ENCODE peak calls at places on chromosome 9, in ten cellular contexts. One of them, this sample, is unnamed.

GRCh38 chr9:89687848-89688247 is 83.0 kb downstream of the GADD45G start:
- DNase-seq in breast epithelium: no peak
- DNase-seq in A549: no peak
- DNase-seq in AG10803: no peak
- DNase-seq in right lobe of liver: no peak
- DNase-seq in Calu3: no peak
- DNase-seq in GM06990: no peak
- DNase-seq in GM20000: no peak
- DNase-seq in upper lobe of right lung: no peak
- DNase-seq in left ventricle myocardium inferior: no peak
- DNase-seq in this sample: no peak

GRCh38 chr9:12785251-12785880 is 10.5 kb downstream of the LURAP1L start:
- DNase-seq in Calu3: peak; percentile 48
- DNase-seq in breast epithelium: peak; percentile 73
- DNase-seq in right lobe of liver: no peak
- DNase-seq in upper lobe of right lung: peak; percentile 68
- DNase-seq in GM20000: no peak
- DNase-seq in GM06990: no peak
- DNase-seq in A549: no peak
- DNase-seq in left ventricle myocardium inferior: no peak
- DNase-seq in AG10803: no peak
- DNase-seq in this sample: no peak

GRCh38 chr9:116271991-116272390 is 118.4 kb downstream of the PAPPA start:
- DNase-seq in A549: no peak
- DNase-seq in breast epithelium: no peak
- DNase-seq in left ventricle myocardium inferior: no peak
- DNase-seq in GM20000: no peak
- DNase-seq in Calu3: peak; percentile 1
- DNase-seq in GM06990: no peak
- DNase-seq in upper lobe of right lung: no peak
- DNase-seq in right lobe of liver: no peak
- DNase-seq in AG10803: no peak
- DNase-seq in this sample: no peak

GRCh38 chr9:91045036-91045435 is 243.4 kb downstream of the SYK start:
- DNase-seq in breast epithelium: no peak
- DNase-seq in upper lobe of right lung: no peak
- DNase-seq in GM20000: no peak
- DNase-seq in AG10803: no peak
- DNase-seq in left ventricle myocardium inferior: no peak
- DNase-seq in right lobe of liver: no peak
- DNase-seq in Calu3: no peak
- DNase-seq in A549: no peak
- DNase-seq in GM06990: no peak
- DNase-seq in this sample: no peak

GRCh38 chr9:123943671-123944070 is 13.7 kb upstream of the DENND1A start:
- DNase-seq in A549: no peak
- DNase-seq in right lobe of liver: no peak
- DNase-seq in upper lobe of right lung: no peak
- DNase-seq in breast epithelium: no peak
- DNase-seq in GM20000: no peak
- DNase-seq in AG10803: no peak
- DNase-seq in Calu3: no peak
- DNase-seq in GM06990: no peak
- DNase-seq in left ventricle myocardium inferior: no peak
- DNase-seq in this sample: no peak

GRCh38 chr9:77475641-77476473 is 172.3 kb downstream of the GNA14 start:
- DNase-seq in AG10803: peak; percentile 82
- DNase-seq in Calu3: no peak
- DNase-seq in right lobe of liver: no peak
- DNase-seq in left ventricle myocardium inferior: no peak
- DNase-seq in GM06990: peak; percentile 30
- DNase-seq in A549: no peak
- DNase-seq in breast epithelium: no peak
- DNase-seq in upper lobe of right lung: no peak
- DNase-seq in GM20000: peak; percentile 61
- DNase-seq in this sample: no peak

GRCh38 chr9:129823934-129824601 is at the start of gene TOR1A:
- DNase-seq in GM20000: peak; percentile 96
- DNase-seq in right lobe of liver: peak; percentile 93
- DNase-seq in upper lobe of right lung: peak; percentile 97
- DNase-seq in A549: peak; percentile 88
- DNase-seq in breast epithelium: peak; percentile 91
- DNase-seq in GM06990: peak; percentile 91
- DNase-seq in Calu3: peak; percentile 86
- DNase-seq in AG10803: peak; percentile 95
- DNase-seq in left ventricle myocardium inferior: peak; percentile 96
- DNase-seq in this sample: no peak

GRCh38 chr9:87800456-87800855 is 74.5 kb downstream of the CTSL start:
- DNase-seq in breast epithelium: no peak
- DNase-seq in left ventricle myocardium inferior: no peak
- DNase-seq in Calu3: no peak
- DNase-seq in A549: no peak
- DNase-seq in GM06990: no peak
- DNase-seq in right lobe of liver: no peak
- DNase-seq in upper lobe of right lung: no peak
- DNase-seq in GM20000: no peak
- DNase-seq in AG10803: no peak
- DNase-seq in this sample: no peak

GRCh38 chr9:137097761-137098462 is 11.1 kb downstream of the MAN1B1 start:
- DNase-seq in GM20000: no peak
- DNase-seq in left ventricle myocardium inferior: no peak
- DNase-seq in GM06990: no peak
- DNase-seq in breast epithelium: no peak
- DNase-seq in right lobe of liver: no peak
- DNase-seq in AG10803: no peak
- DNase-seq in A549: no peak
- DNase-seq in upper lobe of right lung: peak; percentile 63
- DNase-seq in Calu3: no peak
- DNase-seq in this sample: no peak

GRCh38 chr9:74887041-74887980 is at the start of gene TRPM6:
- DNase-seq in upper lobe of right lung: peak; percentile 92
- DNase-seq in GM20000: no peak
- DNase-seq in GM06990: peak; percentile 10
- DNase-seq in AG10803: peak; percentile 79
- DNase-seq in A549: peak; percentile 35
- DNase-seq in left ventricle myocardium inferior: peak; percentile 86
- DNase-seq in Calu3: peak; percentile 54
- DNase-seq in breast epithelium: peak; percentile 72
- DNase-seq in right lobe of liver: peak; percentile 91
- DNase-seq in this sample: no peak

GRCh38 chr9:88936132-88936531 is 55.1 kb upstream of the S1PR3 start:
- DNase-seq in GM06990: no peak
- DNase-seq in upper lobe of right lung: no peak
- DNase-seq in A549: no peak
- DNase-seq in AG10803: no peak
- DNase-seq in Calu3: no peak
- DNase-seq in left ventricle myocardium inferior: no peak
- DNase-seq in GM20000: no peak
- DNase-seq in breast epithelium: no peak
- DNase-seq in right lobe of liver: no peak
- DNase-seq in this sample: no peak

GRCh38 chr9:121609845-121610637 is 41.4 kb upstream of the DAB2IP start:
- DNase-seq in GM20000: no peak
- DNase-seq in Calu3: no peak
- DNase-seq in breast epithelium: peak; percentile 74
- DNase-seq in upper lobe of right lung: no peak
- DNase-seq in A549: peak; percentile 80
- DNase-seq in GM06990: no peak
- DNase-seq in left ventricle myocardium inferior: no peak
- DNase-seq in AG10803: peak; percentile 45
- DNase-seq in right lobe of liver: peak; percentile 82
- DNase-seq in this sample: no peak

GRCh38 chr9:136047775-136048559 is 47.1 kb downstream of the NACC2 start:
- DNase-seq in upper lobe of right lung: peak; percentile 57
- DNase-seq in GM06990: no peak
- DNase-seq in GM20000: peak; percentile 22
- DNase-seq in breast epithelium: no peak
- DNase-seq in A549: no peak
- DNase-seq in AG10803: no peak
- DNase-seq in left ventricle myocardium inferior: no peak
- DNase-seq in Calu3: no peak
- DNase-seq in right lobe of liver: no peak
- DNase-seq in this sample: no peak

GRCh38 chr9:29208670-29209069 is 1635.4 kb upstream of the C9orf72 start:
- DNase-seq in breast epithelium: no peak
- DNase-seq in upper lobe of right lung: no peak
- DNase-seq in Calu3: no peak
- DNase-seq in AG10803: no peak
- DNase-seq in A549: no peak
- DNase-seq in left ventricle myocardium inferior: no peak
- DNase-seq in right lobe of liver: no peak
- DNase-seq in GM06990: no peak
- DNase-seq in GM20000: no peak
- DNase-seq in this sample: no peak
- TF ChIP-seq CTCF in breast epithelium: no peak
- TF ChIP-seq CTCF in upper lobe of right lung: no peak
- TF ChIP-seq CTCF in Calu3: no peak
- TF ChIP-seq CTCF in AG10803: no peak
- TF ChIP-seq CTCF in A549: no peak
- TF ChIP-seq CTCF in left ventricle myocardium inferior: no peak
- TF ChIP-seq CTCF in right lobe of liver: no peak
- TF ChIP-seq CTCF in GM06990: no peak
- TF ChIP-seq CTCF in GM20000: no peak
- TF ChIP-seq CTCF in this sample: no peak

GRCh38 chr9:119803679-119804078 is 434.4 kb upstream of the BRINP1 start:
- DNase-seq in Calu3: no peak
- DNase-seq in upper lobe of right lung: no peak
- DNase-seq in GM20000: no peak
- DNase-seq in AG10803: no peak
- DNase-seq in right lobe of liver: no peak
- DNase-seq in A549: no peak
- DNase-seq in breast epithelium: no peak
- DNase-seq in GM06990: no peak
- DNase-seq in left ventricle myocardium inferior: no peak
- DNase-seq in this sample: no peak
- TF ChIP-seq CTCF in Calu3: no peak
- TF ChIP-seq CTCF in upper lobe of right lung: no peak
- TF ChIP-seq CTCF in GM20000: no peak
- TF ChIP-seq CTCF in AG10803: no peak
- TF ChIP-seq CTCF in right lobe of liver: no peak
- TF ChIP-seq CTCF in A549: no peak
- TF ChIP-seq CTCF in breast epithelium: no peak
- TF ChIP-seq CTCF in GM06990: no peak
- TF ChIP-seq CTCF in left ventricle myocardium inferior: no peak
- TF ChIP-seq CTCF in this sample: no peak

DNA sequence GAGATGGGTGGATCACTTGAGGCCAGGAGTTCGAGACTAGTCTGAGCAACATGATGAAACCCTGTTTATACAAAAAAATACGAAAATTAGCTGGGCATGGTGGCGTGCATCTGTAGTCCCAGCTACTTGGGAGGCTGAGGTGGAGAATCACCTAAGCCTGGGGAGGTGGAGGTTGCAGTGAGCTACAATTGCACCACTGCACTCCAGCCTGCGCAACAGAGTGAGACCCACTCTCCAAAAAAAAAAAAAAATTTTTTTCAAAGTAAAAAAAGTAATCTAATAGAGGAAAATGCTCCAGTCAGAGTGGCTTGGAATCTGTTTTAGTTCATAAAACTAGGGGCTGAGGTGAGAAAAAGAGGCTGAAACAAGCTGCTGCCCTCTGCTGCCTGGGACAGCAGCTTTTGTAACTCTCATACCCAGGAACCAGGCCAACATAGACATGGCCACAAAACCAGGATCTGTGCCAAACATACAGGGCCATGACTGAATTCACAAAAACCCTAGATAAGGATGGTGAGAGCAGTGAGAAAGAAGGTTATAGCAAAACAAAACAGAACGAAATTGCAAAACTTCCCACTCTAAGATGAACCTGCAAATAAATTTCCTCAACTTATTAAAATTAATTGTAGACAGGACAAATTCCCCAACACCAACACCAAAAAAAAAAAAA is 13.1 kb upstream of the DCAF12 start:
- DNase-seq in Calu3: peak; percentile 28
- DNase-seq in A549: peak; percentile 36
- DNase-seq in upper lobe of right lung: no peak
- DNase-seq in right lobe of liver: peak; percentile 39
- DNase-seq in left ventricle myocardium inferior: peak; percentile 36
- DNase-seq in AG10803: peak; percentile 89
- DNase-seq in GM06990: no peak
- DNase-seq in GM20000: peak; percentile 27
- DNase-seq in breast epithelium: no peak
- DNase-seq in this sample: no peak
- TF ChIP-seq CTCF in Calu3: no peak
- TF ChIP-seq CTCF in A549: peak; percentile 40
- TF ChIP-seq CTCF in upper lobe of right lung: peak; percentile 24
- TF ChIP-seq CTCF in right lobe of liver: peak; percentile 56
- TF ChIP-seq CTCF in left ventricle myocardium inferior: peak; percentile 54
- TF ChIP-seq CTCF in AG10803: peak; percentile 49
- TF ChIP-seq CTCF in GM06990: peak; percentile 39
- TF ChIP-seq CTCF in GM20000: no peak
- TF ChIP-seq CTCF in breast epithelium: no peak
- TF ChIP-seq CTCF in this sample: peak; percentile 75

DNA sequence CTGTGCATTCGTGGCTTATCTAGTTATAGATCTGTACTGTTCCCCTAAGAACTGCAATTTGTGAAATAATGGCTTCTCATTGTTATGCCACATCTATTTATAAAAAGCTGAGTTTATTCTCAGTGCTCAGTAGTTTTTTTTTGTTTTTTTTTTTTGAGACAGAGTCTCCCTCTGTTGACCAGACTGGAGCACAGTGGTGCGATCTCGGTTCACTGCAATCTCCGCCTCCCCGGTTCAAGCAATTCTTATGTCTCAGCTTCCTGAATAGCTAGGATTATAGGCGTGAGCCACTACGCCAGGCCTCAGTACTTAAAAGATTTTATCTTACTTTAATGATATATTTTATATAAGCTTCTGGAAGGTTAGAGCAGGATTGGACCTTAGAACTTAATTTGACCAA is 19.0 kb downstream of the SEC61B start:
- DNase-seq in AG10803: no peak
- DNase-seq in upper lobe of right lung: no peak
- DNase-seq in A549: no peak
- DNase-seq in GM06990: no peak
- DNase-seq in breast epithelium: no peak
- DNase-seq in left ventricle myocardium inferior: no peak
- DNase-seq in right lobe of liver: no peak
- DNase-seq in GM20000: no peak
- DNase-seq in Calu3: no peak
- DNase-seq in this sample: no peak
- TF ChIP-seq CTCF in AG10803: no peak
- TF ChIP-seq CTCF in upper lobe of right lung: no peak
- TF ChIP-seq CTCF in A549: no peak
- TF ChIP-seq CTCF in GM06990: no peak
- TF ChIP-seq CTCF in breast epithelium: no peak
- TF ChIP-seq CTCF in left ventricle myocardium inferior: peak; percentile 26
- TF ChIP-seq CTCF in right lobe of liver: no peak
- TF ChIP-seq CTCF in GM20000: no peak
- TF ChIP-seq CTCF in Calu3: no peak
- TF ChIP-seq CTCF in this sample: peak; percentile 42

GRCh38 chr9:38687389-38687842 is 32.5 kb downstream of the FAM240B start:
- DNase-seq in Calu3: peak; percentile 46
- DNase-seq in GM20000: peak; percentile 49
- DNase-seq in upper lobe of right lung: peak; percentile 90
- DNase-seq in GM06990: no peak
- DNase-seq in AG10803: no peak
- DNase-seq in A549: peak; percentile 58
- DNase-seq in breast epithelium: peak; percentile 40
- DNase-seq in left ventricle myocardium inferior: peak; percentile 40
- DNase-seq in right lobe of liver: peak; percentile 65
- DNase-seq in this sample: no peak
- TF ChIP-seq CTCF in Calu3: no peak
- TF ChIP-seq CTCF in GM20000: no peak
- TF ChIP-seq CTCF in upper lobe of right lung: no peak
- TF ChIP-seq CTCF in GM06990: no peak
- TF ChIP-seq CTCF in AG10803: no peak
- TF ChIP-seq CTCF in A549: no peak
- TF ChIP-seq CTCF in breast epithelium: no peak
- TF ChIP-seq CTCF in left ventricle myocardium inferior: no peak
- TF ChIP-seq CTCF in right lobe of liver: no peak
- TF ChIP-seq CTCF in this sample: no peak